ENCODE peak calls at places on chromosomes 13 and 19, in five cellular contexts. B, J, P, Z and Y are unnamed samples.
A peak's percentile ranks its signal among the peaks of the same experiment; 100 is the strongest.

GRCh38 chr19:38100589-38100988 is 123.4 kb downstream of the DPF1 start:
- DNase-seq in J (no peak), P (no peak), B (no peak), Z (no peak), Y (no peak)

GRCh38 chr13:83815598-83815997 is 66.7 kb downstream of the SLITRK1 start:
- DNase-seq in Z (no peak), P (peak; percentile 8), J (no peak), B (no peak), Y (no peak)

GRCh38 chr13:35856721-35857346 is 274.3 kb downstream of the DCLK1 start:
- DNase-seq in J (no peak), P (peak; percentile 61), B (no peak), Z (no peak), Y (no peak)

GRCh38 chr13:66888698-66889097 is 341.4 kb downstream of the PCDH9 start:
- DNase-seq in B (peak; percentile 18), Z (no peak), J (peak; percentile 16), P (no peak), Y (no peak)

GRCh38 chr13:112953591-112954487 is 15.2 kb upstream of the MCF2L start:
- DNase-seq in J (no peak), B (no peak), Z (no peak), P (no peak), Y (no peak)

GRCh38 chr13:24313449-24313848 is 4.1 kb downstream of the C1QTNF9 start:
- DNase-seq in Z (no peak), P (no peak), J (no peak), B (peak; percentile 9), Y (no peak)

GRCh38 chr13:33744589-33745369 is 73.2 kb upstream of the RFC3 start:
- DNase-seq in B (no peak), P (no peak), J (no peak), Z (peak; percentile 27), Y (no peak)

GRCh38 chr19:41932259-41933130 is 4.2 kb upstream of the ERFL start:
- DNase-seq in J (no peak), P (no peak), B (no peak), Z (no peak), Y (no peak)

GRCh38 chr19:52221031-52221430 is 31.2 kb downstream of the PPP2R1A start:
- DNase-seq in J (no peak), B (no peak), P (no peak), Z (no peak), Y (no peak)

GRCh38 chr13:105406551-105406950 is 1128.9 kb downstream of the EFNB2 start:
- DNase-seq in Z (no peak), J (no peak), P (no peak), B (no peak), Y (no peak)

GRCh38 chr19:45687599-45687998 is 4.2 kb downstream of the SNRPD2 start:
- DNase-seq in B (no peak), Z (no peak), P (no peak), J (no peak), Y (no peak)

GRCh38 chr19:45691516-45692186 is at the start of gene SNRPD2:
- DNase-seq in P (peak; percentile 98), B (peak; percentile 95), J (peak; percentile 98), Z (peak; percentile 96), Y (peak; percentile 96)

GRCh38 chr19:45693168-45693788 is 812 bp downstream of the QPCTL start:
- DNase-seq in B (peak; percentile 57), P (peak; percentile 85), Z (peak; percentile 68), J (peak; percentile 85), Y (no peak)

GRCh38 chr19:45692187-45693111 is at the start of gene QPCTL:
- DNase-seq in J (peak; percentile 100), Z (peak; percentile 98), P (peak; percentile 100), B (peak; percentile 100), Y (peak; percentile 99)
- H2BK5ac ChIP-seq in J (no peak within 1 kb of the TSS), Z (peak within 1 kb of the TSS; percentile 44), P (peak within 1 kb of the TSS; percentile 43), B (peak within 1 kb of the TSS; percentile 66), Y (peak within 1 kb of the TSS; percentile 88)

DNA sequence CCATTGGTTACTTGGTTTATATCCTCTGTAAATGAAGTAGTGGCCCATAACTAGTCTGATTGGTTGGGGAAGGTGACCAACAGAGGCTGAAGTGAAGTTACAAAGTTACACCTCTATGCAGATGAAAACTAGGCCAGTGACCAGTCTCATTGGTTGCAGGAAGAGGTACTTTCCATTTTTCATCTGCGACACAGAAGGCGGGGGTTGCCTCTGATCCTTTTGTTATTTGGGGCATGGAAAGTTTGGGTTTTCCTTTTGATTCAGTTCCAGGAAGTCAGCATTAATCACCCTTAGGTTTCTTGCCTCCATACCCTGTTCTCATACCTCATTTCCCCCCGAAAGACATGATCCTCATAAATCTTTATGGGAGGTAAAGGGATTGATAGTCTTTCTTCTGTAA is 20.2 kb downstream of the ZNF544 start:
- DNase-seq in Z (no peak), J (no peak), P (no peak), B (no peak), Y (no peak)
- H3K4me3 ChIP-seq in Z (no peak overlapping the region), J (peak overlapping the region; percentile 50), P (peak overlapping the region; percentile 24), B (no peak overlapping the region), Y (no peak overlapping the region)

GRCh38 chr13:95404141-95404882 is 103.1 kb upstream of the ABCC4 start:
- DNase-seq in B (peak; percentile 73), J (peak; percentile 85), Z (peak; percentile 71), P (peak; percentile 91), Y (peak; percentile 89)
- H3K4me2 ChIP-seq in B (peak overlapping the region; percentile 98), J (peak overlapping the region; percentile 95), Z (peak overlapping the region; percentile 86), P (peak overlapping the region; percentile 100), Y (peak overlapping the region; percentile 73)

GRCh38 chr19:7639863-7640348 is 3.0 kb downstream of the STXBP2 start:
- DNase-seq in Z (no peak), J (no peak), B (no peak), P (no peak), Y (no peak)

GRCh38 chr19:7642295-7643046 is 5.6 kb downstream of the STXBP2 start:
- DNase-seq in B (no peak), J (no peak), P (no peak), Z (no peak), Y (no peak)

GRCh38 chr19:7638802-7639465 is 2.0 kb downstream of the STXBP2 start:
- DNase-seq in P (no peak), B (no peak), Z (no peak), J (no peak), Y (no peak)

GRCh38 chr19:7641288-7642276 is 4.7 kb downstream of the STXBP2 start:
- DNase-seq in J (no peak), P (peak; percentile 33), Z (no peak), B (no peak), Y (no peak)

DNA sequence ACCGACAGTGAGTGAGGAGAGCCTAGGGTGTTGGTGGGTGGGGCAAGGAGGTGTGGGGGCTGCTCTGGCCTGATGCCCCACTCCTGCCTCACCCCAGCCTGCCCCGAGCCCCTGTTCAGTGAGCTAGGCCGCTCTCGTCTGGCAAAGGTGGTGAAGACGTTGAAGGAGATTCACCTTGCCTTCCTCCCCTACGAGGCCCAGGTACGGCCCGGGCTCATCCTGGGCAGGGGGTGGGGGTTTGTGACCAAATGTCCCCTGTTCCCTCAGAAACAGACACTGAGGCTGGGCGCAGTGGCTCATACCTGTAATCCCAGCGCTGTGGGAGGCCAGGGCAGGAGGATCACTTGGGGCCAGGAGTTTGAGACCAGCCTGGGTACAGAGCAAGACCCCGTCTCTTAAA is 3.9 kb downstream of the STXBP2 start:
- DNase-seq in Z (no peak), J (no peak), B (no peak), P (no peak), Y (no peak)
- H2BK5ac ChIP-seq in Z (no peak overlapping the region), J (no peak overlapping the region), B (no peak overlapping the region), P (no peak overlapping the region), Y (no peak overlapping the region)

GRCh38 chr19:3277649-3278048 is 53.2 kb downstream of the CELF5 start:
- DNase-seq in J (no peak), Z (no peak), B (no peak), P (no peak), Y (no peak)

GRCh38 chr19:3276341-3276799 is 51.9 kb downstream of the CELF5 start:
- DNase-seq in J (no peak), Z (peak; percentile 14), B (no peak), P (no peak), Y (no peak)

GRCh38 chr19:3274245-3275067 is 50.0 kb downstream of the CELF5 start:
- DNase-seq in Z (no peak), B (no peak), J (no peak), P (no peak), Y (no peak)

GRCh38 chr19:3275068-3275582 is 50.7 kb downstream of the CELF5 start:
- DNase-seq in B (no peak), J (peak; percentile 22), P (peak; percentile 85), Z (no peak), Y (peak; percentile 69)

GRCh38 chr19:3275583-3276340 is 51.3 kb downstream of the CELF5 start:
- DNase-seq in P (peak; percentile 96), J (peak; percentile 83), Z (no peak), B (peak; percentile 60), Y (peak; percentile 91)
- H3K4me3 ChIP-seq in P (peak overlapping the region; percentile 1), J (peak overlapping the region; percentile 37), Z (no peak overlapping the region), B (peak overlapping the region; percentile 82), Y (peak overlapping the region; percentile 36)

GRCh38 chr13:42280537-42280936 is 8.6 kb downstream of the AKAP11 start:
- DNase-seq in B (no peak), J (no peak), P (no peak), Z (no peak), Y (no peak)

GRCh38 chr13:42279080-42279479 is 7.1 kb downstream of the AKAP11 start:
- DNase-seq in P (no peak), J (no peak), B (no peak), Z (no peak), Y (no peak)

GRCh38 chr13:42284068-42284467 is 12.1 kb downstream of the AKAP11 start:
- DNase-seq in J (no peak), P (no peak), B (no peak), Z (no peak), Y (no peak)

GRCh38 chr13:42279986-42280385 is 8.0 kb downstream of the AKAP11 start:
- DNase-seq in Z (no peak), P (no peak), J (no peak), B (no peak), Y (no peak)

GRCh38 chr13:42283574-42283973 is 11.6 kb downstream of the AKAP11 start:
- DNase-seq in J (no peak), B (no peak), Z (no peak), P (peak; percentile 32), Y (no peak)
- H3K4me2 ChIP-seq in J (no peak overlapping the region), B (no peak overlapping the region), Z (no peak overlapping the region), P (no peak overlapping the region), Y (no peak overlapping the region)

GRCh38 chr19:4376245-4376990 is 23.9 kb downstream of the SH3GL1 start:
- DNase-seq in J (no peak), B (no peak), P (no peak), Z (no peak), Y (no peak)

GRCh38 chr19:4376991-4377781 is 23.2 kb downstream of the SH3GL1 start:
- DNase-seq in B (peak; percentile 50), J (no peak), P (no peak), Z (no peak), Y (no peak)

GRCh38 chr19:4374451-4375163 is 25.7 kb downstream of the SH3GL1 start:
- DNase-seq in Z (peak; percentile 97), P (peak; percentile 73), J (peak; percentile 91), B (peak; percentile 87), Y (no peak)

GRCh38 chr19:4375164-4375619 is 25.2 kb downstream of the SH3GL1 start:
- DNase-seq in Z (peak; percentile 99), J (peak; percentile 48), P (peak; percentile 88), B (no peak), Y (no peak)

GRCh38 chr19:4375620-4376228 is 24.6 kb downstream of the SH3GL1 start:
- DNase-seq in P (peak; percentile 81), B (peak; percentile 81), J (peak; percentile 83), Z (peak; percentile 82), Y (no peak)
- H2BK5ac ChIP-seq in P (no peak overlapping the region), B (peak overlapping the region; percentile 94), J (no peak overlapping the region), Z (peak overlapping the region; percentile 28), Y (no peak overlapping the region)